ENCODE peak calls at places on chromosome 18, in six cellular contexts. One of them, this sample, is unnamed.
A peak's percentile ranks its signal among the peaks of the same experiment; 100 is the strongest.

GRCh38 chr18:5646739-5647138 is 102.9 kb upstream of the EPB41L3 start:
- DNase-seq in IMR-90: no peak
- DNase-seq in HepG2: no peak
- DNase-seq in A549: no peak
- DNase-seq in GM12878: no peak
- DNase-seq in K562: no peak
- DNase-seq in this sample: no peak

GRCh38 chr18:3481696-3482210 is 31.8 kb downstream of the TGIF1 start:
- DNase-seq in IMR-90: peak; percentile 38
- DNase-seq in HepG2: peak; percentile 33
- DNase-seq in A549: peak; percentile 28
- DNase-seq in GM12878: no peak
- DNase-seq in K562: peak; percentile 59
- DNase-seq in this sample: peak; percentile 52

GRCh38 chr18:32771871-32772499 is 838 bp downstream of the KLHL14 start:
- DNase-seq in IMR-90: no peak
- DNase-seq in HepG2: no peak
- DNase-seq in A549: no peak
- DNase-seq in GM12878: no peak
- DNase-seq in K562: no peak
- DNase-seq in this sample: peak; percentile 75

GRCh38 chr18:41372266-41372665 is 582.8 kb upstream of the PIK3C3 start:
- DNase-seq in IMR-90: no peak
- DNase-seq in HepG2: no peak
- DNase-seq in A549: no peak
- DNase-seq in GM12878: no peak
- DNase-seq in K562: no peak
- DNase-seq in this sample: no peak

GRCh38 chr18:12384261-12384660 is 7.2 kb upstream of the AFG3L2 start:
- DNase-seq in IMR-90: no peak
- DNase-seq in HepG2: no peak
- DNase-seq in A549: no peak
- DNase-seq in GM12878: no peak
- DNase-seq in K562: no peak
- DNase-seq in this sample: no peak

GRCh38 chr18:32695534-32695933 is 77.3 kb downstream of the KLHL14 start:
- DNase-seq in IMR-90: no peak
- DNase-seq in HepG2: no peak
- DNase-seq in A549: no peak
- DNase-seq in GM12878: no peak
- DNase-seq in K562: no peak
- DNase-seq in this sample: no peak

GRCh38 chr18:76839395-76839794 is 17.0 kb downstream of the ZNF236 start:
- DNase-seq in IMR-90: peak; percentile 52
- DNase-seq in HepG2: no peak
- DNase-seq in A549: no peak
- DNase-seq in GM12878: no peak
- DNase-seq in K562: no peak
- DNase-seq in this sample: no peak

GRCh38 chr18:3790702-3791101 is 340.7 kb downstream of the TGIF1 start:
- DNase-seq in IMR-90: no peak
- DNase-seq in HepG2: no peak
- DNase-seq in A549: no peak
- DNase-seq in GM12878: peak; percentile 15
- DNase-seq in K562: no peak
- DNase-seq in this sample: no peak

GRCh38 chr18:77161954-77162353 is 29.4 kb upstream of the MBP start:
- DNase-seq in IMR-90: no peak
- DNase-seq in HepG2: no peak
- DNase-seq in A549: no peak
- DNase-seq in GM12878: no peak
- DNase-seq in K562: no peak
- DNase-seq in this sample: no peak

GRCh38 chr18:33444699-33445098 is 4.2 kb upstream of the CCDC178 start:
- DNase-seq in IMR-90: no peak
- DNase-seq in HepG2: no peak
- DNase-seq in A549: no peak
- DNase-seq in GM12878: no peak
- DNase-seq in K562: no peak
- DNase-seq in this sample: peak; percentile 54

GRCh38 chr18:61859118-61859517 is 33.7 kb downstream of the RNF152 start:
- DNase-seq in IMR-90: no peak
- DNase-seq in HepG2: no peak
- DNase-seq in A549: no peak
- DNase-seq in GM12878: no peak
- DNase-seq in K562: no peak
- DNase-seq in this sample: no peak

GRCh38 chr18:49017813-49018552 is 67.2 kb upstream of the SMAD7 start:
- DNase-seq in IMR-90: no peak
- DNase-seq in HepG2: no peak
- DNase-seq in A549: no peak
- DNase-seq in GM12878: no peak
- DNase-seq in K562: no peak
- DNase-seq in this sample: peak; percentile 22

GRCh38 chr18:65322895-65323294 is 427.9 kb upstream of the CDH7 start:
- DNase-seq in IMR-90: no peak
- DNase-seq in HepG2: no peak
- DNase-seq in A549: no peak
- DNase-seq in GM12878: no peak
- DNase-seq in K562: no peak
- DNase-seq in this sample: no peak

GRCh38 chr18:78296152-78296551 is 683.5 kb upstream of the SALL3 start:
- DNase-seq in IMR-90: no peak
- DNase-seq in HepG2: no peak
- DNase-seq in A549: no peak
- DNase-seq in GM12878: no peak
- DNase-seq in K562: no peak
- DNase-seq in this sample: no peak

GRCh38 chr18:10299686-10300085 is 154.7 kb upstream of the APCDD1 start:
- DNase-seq in IMR-90: no peak
- DNase-seq in HepG2: no peak
- DNase-seq in A549: no peak
- DNase-seq in GM12878: no peak
- DNase-seq in K562: no peak
- DNase-seq in this sample: no peak

GRCh38 chr18:304887-305529 is 37.2 kb upstream of the THOC1 start:
- DNase-seq in IMR-90: no peak
- DNase-seq in HepG2: no peak
- DNase-seq in A549: no peak
- DNase-seq in GM12878: no peak
- DNase-seq in K562: no peak
- DNase-seq in this sample: no peak

DNA sequence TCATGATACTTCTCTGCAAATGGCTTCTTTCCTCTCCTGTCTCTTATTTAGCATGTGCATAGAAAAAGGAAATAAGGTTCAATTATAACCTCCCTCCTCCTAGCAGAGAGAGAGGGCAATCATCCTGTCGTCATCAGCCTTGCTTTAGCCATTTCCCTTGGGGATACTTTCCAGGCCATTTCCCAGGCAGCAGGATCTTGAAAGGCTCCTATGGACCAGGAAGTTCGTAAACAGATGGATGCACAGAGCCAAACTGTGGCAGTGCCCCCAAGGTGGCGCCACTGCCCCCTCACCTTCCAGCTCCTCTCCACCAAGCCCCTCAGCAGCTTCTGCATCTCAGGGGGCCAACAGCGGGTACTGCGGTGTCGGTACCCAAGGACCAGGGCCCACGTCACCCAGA is 157.4 kb downstream of the DTNA start:
- DNase-seq in IMR-90: no peak
- DNase-seq in HepG2: peak; percentile 12
- DNase-seq in A549: no peak
- DNase-seq in GM12878: no peak
- DNase-seq in K562: no peak
- DNase-seq in this sample: peak; percentile 57
- TF ChIP-seq SMC3 in IMR-90: no peak
- TF ChIP-seq SMC3 in HepG2: no peak
- TF ChIP-seq SMC3 in A549: no peak
- TF ChIP-seq SMC3 in GM12878: no peak
- TF ChIP-seq SMC3 in K562: no peak
- TF ChIP-seq SMC3 in this sample: no peak

DNA sequence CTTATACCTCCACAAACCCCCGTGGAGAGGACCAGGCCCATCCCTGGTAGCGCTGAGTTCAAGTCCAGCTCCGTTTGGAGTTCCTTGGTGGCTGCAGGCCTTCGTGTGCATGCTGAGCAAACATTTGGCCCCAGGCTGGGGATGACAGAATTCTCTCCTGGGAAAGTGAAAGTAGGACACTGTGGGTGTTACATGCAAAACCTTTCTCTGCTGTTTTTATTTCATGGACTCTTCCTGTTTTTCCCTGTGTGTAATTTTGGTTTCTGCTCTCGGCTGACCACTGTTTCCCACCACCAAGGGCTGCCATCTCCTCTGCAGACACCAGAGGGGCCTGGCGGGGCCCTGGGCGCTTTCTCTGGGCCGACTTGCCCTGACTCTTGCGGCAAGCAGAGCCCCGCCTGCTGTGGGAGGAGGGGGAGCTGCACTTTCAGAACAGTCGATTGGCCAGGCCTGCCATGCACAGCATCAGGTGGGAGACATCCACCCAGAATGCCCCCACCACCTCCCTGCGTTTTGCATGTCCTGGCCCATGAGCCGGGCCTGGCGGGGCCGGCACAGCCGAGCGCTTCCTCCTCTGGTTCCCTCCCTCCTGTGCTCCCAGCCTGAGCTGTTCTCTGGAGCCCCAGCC is 102.4 kb downstream of the CABLES1 start:
- DNase-seq in IMR-90: peak; percentile 41
- DNase-seq in HepG2: no peak
- DNase-seq in A549: no peak
- DNase-seq in GM12878: peak; percentile 81
- DNase-seq in K562: no peak
- DNase-seq in this sample: no peak
- TF ChIP-seq SMC3 in IMR-90: peak; percentile 24
- TF ChIP-seq SMC3 in HepG2: no peak
- TF ChIP-seq SMC3 in A549: no peak
- TF ChIP-seq SMC3 in GM12878: peak; percentile 76
- TF ChIP-seq SMC3 in K562: no peak
- TF ChIP-seq SMC3 in this sample: no peak

GRCh38 chr18:79948719-79949411 is 2.6 kb downstream of the SLC66A2 start:
- DNase-seq in IMR-90: no peak
- DNase-seq in HepG2: no peak
- DNase-seq in A549: no peak
- DNase-seq in GM12878: no peak
- DNase-seq in K562: no peak
- DNase-seq in this sample: no peak
- TF ChIP-seq SMC3 in IMR-90: no peak
- TF ChIP-seq SMC3 in HepG2: no peak
- TF ChIP-seq SMC3 in A549: no peak
- TF ChIP-seq SMC3 in GM12878: no peak
- TF ChIP-seq SMC3 in K562: no peak
- TF ChIP-seq SMC3 in this sample: no peak

DNA sequence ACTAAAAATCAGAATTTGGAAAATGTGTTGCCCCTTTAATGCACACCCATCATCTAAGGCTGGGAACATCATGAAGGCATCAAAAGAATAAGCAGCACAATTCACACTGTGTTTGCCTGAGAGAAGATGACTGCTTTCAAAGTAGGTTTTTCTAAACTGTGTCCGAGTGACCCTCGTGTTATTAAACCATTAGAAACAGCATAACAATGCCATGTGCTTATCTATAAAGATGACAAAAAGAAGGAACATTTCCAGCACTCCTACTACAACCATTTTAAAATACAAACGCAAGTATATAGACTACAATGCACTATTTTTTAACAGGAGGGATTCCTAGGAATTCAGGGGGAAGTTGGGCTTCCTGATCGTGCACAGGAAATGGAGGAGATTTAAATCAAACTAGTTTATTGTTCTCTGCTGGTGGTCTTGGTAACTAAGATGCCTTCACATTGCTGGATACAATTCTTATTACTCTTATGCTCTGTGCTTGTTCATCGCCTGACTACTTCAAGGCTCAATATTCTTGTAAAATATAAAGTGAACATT is 305.9 kb upstream of the CCDC68 start:
- DNase-seq in IMR-90: no peak
- DNase-seq in HepG2: no peak
- DNase-seq in A549: no peak
- DNase-seq in GM12878: no peak
- DNase-seq in K562: no peak
- DNase-seq in this sample: no peak
- TF ChIP-seq SMC3 in IMR-90: no peak
- TF ChIP-seq SMC3 in HepG2: no peak
- TF ChIP-seq SMC3 in A549: no peak
- TF ChIP-seq SMC3 in GM12878: no peak
- TF ChIP-seq SMC3 in K562: no peak
- TF ChIP-seq SMC3 in this sample: no peak

GRCh38 chr18:13563390-13563805 is 163.0 kb downstream of the FAM210A start:
- DNase-seq in IMR-90: no peak
- DNase-seq in HepG2: no peak
- DNase-seq in A549: no peak
- DNase-seq in GM12878: no peak
- DNase-seq in K562: no peak
- DNase-seq in this sample: no peak

GRCh38 chr18:13562494-13563029 is 163.8 kb downstream of the FAM210A start:
- DNase-seq in IMR-90: no peak
- DNase-seq in HepG2: no peak
- DNase-seq in A549: no peak
- DNase-seq in GM12878: peak; percentile 93
- DNase-seq in K562: no peak
- DNase-seq in this sample: no peak

GRCh38 chr18:13564579-13564978 is 161.8 kb downstream of the FAM210A start:
- DNase-seq in IMR-90: no peak
- DNase-seq in HepG2: no peak
- DNase-seq in A549: no peak
- DNase-seq in GM12878: no peak
- DNase-seq in K562: no peak
- DNase-seq in this sample: peak; percentile 57

GRCh38 chr18:13566941-13567762 is 159.2 kb downstream of the FAM210A start:
- DNase-seq in IMR-90: no peak
- DNase-seq in HepG2: no peak
- DNase-seq in A549: no peak
- DNase-seq in GM12878: peak; percentile 89
- DNase-seq in K562: no peak
- DNase-seq in this sample: no peak

DNA sequence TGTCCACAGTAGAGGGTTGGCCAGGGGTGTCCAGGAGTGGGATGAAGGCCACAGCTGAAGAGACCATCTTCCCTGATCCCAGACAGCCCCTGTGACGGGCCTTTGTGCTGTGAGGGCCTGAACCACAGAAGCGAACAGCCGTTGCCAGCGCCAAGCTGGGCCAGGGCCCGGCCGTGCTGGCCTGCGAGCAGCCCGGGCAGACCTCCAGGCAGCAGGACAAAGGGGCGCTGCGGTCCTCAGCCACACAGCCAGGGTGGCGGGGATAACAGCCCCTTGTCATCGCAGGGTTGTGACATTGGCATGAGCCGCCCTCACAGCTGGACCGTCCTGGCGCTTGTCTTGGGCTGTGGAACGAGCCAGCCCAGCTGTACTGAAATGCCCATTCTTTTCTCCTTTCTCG is 161.1 kb downstream of the FAM210A start:
- DNase-seq in IMR-90: no peak
- DNase-seq in HepG2: no peak
- DNase-seq in A549: no peak
- DNase-seq in GM12878: no peak
- DNase-seq in K562: no peak
- DNase-seq in this sample: no peak
- TF ChIP-seq SMC3 in IMR-90: no peak
- TF ChIP-seq SMC3 in HepG2: no peak
- TF ChIP-seq SMC3 in A549: no peak
- TF ChIP-seq SMC3 in GM12878: no peak
- TF ChIP-seq SMC3 in K562: no peak
- TF ChIP-seq SMC3 in this sample: no peak